ENCODE peak calls at places on chromosomes 5 and 9, in five cellular contexts. J is neural progenitor cell, O is body of pancreas, U is GM12878, Z is GM23338. D is an unnamed sample. For H3K4me1 and H3K27me3, the result is how much of the 10 kb centered on the place peaks cover.

GRCh38 chr9:129428890-129429577 is 191.9 kb downstream of the C9orf50 start:
- DNase-seq in U (no peak), Z (no peak), J (no peak), O (no peak), D (no peak)

GRCh38 chr5:107705390-107706014 is 34.8 kb upstream of the EFNA5 start:
- DNase-seq in Z (no peak), U (no peak), J (no peak), O (no peak), D (no peak)

GRCh38 chr5:168529361-168530234 is 493 bp downstream of the FBLL1 start:
- DNase-seq in Z (peak), U (no peak), J (peak), O (no peak), D (no peak)

GRCh38 chr5:33781286-33781685 is 110.5 kb downstream of the ADAMTS12 start:
- DNase-seq in O (peak), Z (no peak), U (no peak), J (peak), D (no peak)

GRCh38 chr5:179762781-179763176 is 30.2 kb downstream of the MAML1 start:
- DNase-seq in U (no peak), Z (no peak), O (no peak), J (no peak), D (no peak)

GRCh38 chr9:94916956-94917355 is 190.5 kb downstream of the AOPEP start:
- DNase-seq in Z (no peak), J (no peak), U (no peak), O (no peak), D (no peak)

GRCh38 chr5:128876848-128877387 is 88.4 kb upstream of the SLC27A6 start:
- DNase-seq in J (no peak), O (no peak), U (no peak), Z (peak), D (no peak)

GRCh38 chr9:123003467-123003866 is 30.0 kb upstream of the GPR21 start:
- DNase-seq in Z (no peak), U (no peak), O (no peak), J (no peak), D (no peak)

GRCh38 chr9:5866276-5866675 is 24.4 kb upstream of the MLANA start:
- DNase-seq in U (no peak), Z (no peak), J (no peak), O (no peak), D (no peak)

GRCh38 chr9:22383720-22384119 is 62.9 kb upstream of the DMRTA1 start:
- DNase-seq in U (no peak), Z (peak), O (no peak), J (peak), D (no peak)

GRCh38 chr9:93683331-93684134 is 107.1 kb downstream of the PHF2 start:
- DNase-seq in J (no peak), U (no peak), O (no peak), Z (no peak), D (peak)

GRCh38 chr9:114223564-114224246 is 68.4 kb downstream of the COL27A1 start:
- DNase-seq in Z (no peak), J (no peak), U (no peak), O (peak), D (no peak)

GRCh38 chr5:79573983-79574890 is 38.0 kb upstream of the TENT2 start:
- DNase-seq in U (no peak), O (no peak), Z (no peak), J (no peak), D (no peak)

GRCh38 chr5:96838483-96839395 is 31.0 kb upstream of the ERAP1 start:
- DNase-seq in Z (no peak), J (no peak), O (no peak), U (no peak), D (peak)

GRCh38 chr5:127934791-127935256 is 148.7 kb upstream of the SLC12A2 start:
- DNase-seq in O (peak), Z (peak), J (peak), U (no peak), D (no peak)

GRCh38 chr5:145562931-145563330 is 272.2 kb downstream of the PRELID2 start:
- DNase-seq in J (no peak), Z (no peak), O (no peak), U (no peak), D (no peak)

GRCh38 chr5:10600629-10601245 is 36.9 kb downstream of the ANKRD33B start:
- DNase-seq in Z (no peak), U (no peak), O (no peak), J (no peak), D (no peak)

GRCh38 chr5:10599113-10599512 is 35.2 kb downstream of the ANKRD33B start:
- DNase-seq in J (no peak), U (no peak), Z (no peak), O (no peak), D (no peak)

GRCh38 chr5:10602031-10602806 is 38.3 kb downstream of the ANKRD33B start:
- DNase-seq in O (peak), U (no peak), Z (no peak), J (no peak), D (no peak)

GRCh38 chr5:10601246-10602030 is 37.6 kb downstream of the ANKRD33B start:
- DNase-seq in O (peak), U (no peak), Z (no peak), J (no peak), D (peak)

DNA sequence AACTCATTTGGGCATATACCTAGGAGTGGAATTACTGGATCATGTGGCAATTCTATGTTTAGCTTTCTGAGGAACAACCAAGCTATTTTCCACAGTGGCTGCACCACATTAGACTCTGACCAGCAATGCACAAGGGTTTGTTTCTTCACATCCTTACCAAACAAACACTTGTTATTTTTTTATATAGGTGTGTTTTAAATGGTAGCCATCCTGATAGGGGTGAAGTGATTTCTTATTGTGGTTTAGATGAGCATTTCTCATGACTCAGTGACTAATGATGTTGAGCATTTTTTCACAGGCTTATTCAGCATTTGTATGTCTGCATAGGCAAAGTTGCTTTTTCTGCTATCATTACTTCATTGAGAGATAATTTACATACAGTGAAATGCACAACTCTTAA is 36.0 kb downstream of the ANKRD33B start:
- DNase-seq in Z (no peak), O (no peak), J (no peak), U (no peak), D (no peak)
- H3K4me1 ChIP-seq in Z (under half), O (under half), J (under half), U (half or more), D (under half)

DNA sequence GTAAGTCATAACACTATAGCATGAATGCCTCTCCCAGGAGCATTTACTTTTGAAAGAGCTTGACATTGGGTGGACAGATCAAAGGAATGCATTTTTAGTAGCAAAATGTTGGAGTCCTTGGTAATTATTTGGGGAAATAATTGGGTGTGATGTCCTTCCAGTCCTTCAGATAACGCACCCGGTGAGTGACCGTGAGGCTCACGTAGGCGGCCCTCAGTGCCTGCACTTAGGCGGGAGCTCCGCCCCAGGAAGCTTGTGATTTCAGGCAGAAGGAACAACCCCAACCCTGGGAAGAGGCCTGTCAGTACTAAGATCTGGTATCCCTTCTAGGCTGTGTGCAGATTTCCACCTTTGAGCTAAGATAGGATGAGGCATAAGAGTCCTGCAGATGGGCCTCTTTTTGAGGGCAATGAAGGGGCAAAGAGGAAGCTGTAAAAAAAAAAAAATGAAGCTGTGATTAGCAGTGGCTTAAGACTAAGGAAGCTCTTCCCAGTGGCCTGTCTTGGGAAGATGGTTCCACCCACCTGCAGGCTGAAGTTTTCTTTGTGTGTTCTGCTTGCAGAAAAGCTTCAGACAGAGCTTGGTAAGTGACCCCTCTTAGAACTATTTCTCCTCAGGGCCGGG is 14.9 kb downstream of the BTNL9 start:
- DNase-seq in O (no peak), J (peak), U (no peak), Z (no peak), D (no peak)
- H3K27me3 ChIP-seq in O (under half), J (half or more), U (under half), Z (half or more), D (half or more)

GRCh38 chr5:65041296-65042158 is 272.8 kb downstream of the CWC27 start:
- DNase-seq in U (no peak), J (no peak), Z (no peak), O (no peak), D (no peak)
- H3K4me1 ChIP-seq in U (under half), J (under half), Z (under half), O (under half), D (under half)

GRCh38 chr9:71331603-71332002 is 210.2 kb upstream of the TRPM3 start:
- DNase-seq in U (no peak), O (no peak), Z (no peak), J (no peak), D (no peak)

GRCh38 chr9:71333311-71333710 is 211.9 kb upstream of the TRPM3 start:
- DNase-seq in U (no peak), O (no peak), J (no peak), Z (peak), D (no peak)
- H3K27me3 ChIP-seq in U (under half), O (under half), J (under half), Z (under half), D (under half)

GRCh38 chr9:104905931-104906330 is 22.0 kb downstream of the ABCA1 start:
- DNase-seq in J (no peak), Z (no peak), U (no peak), O (no peak), D (no peak)

GRCh38 chr9:104906441-104907277 is 21.3 kb downstream of the ABCA1 start:
- DNase-seq in Z (no peak), O (peak), J (no peak), U (no peak), D (no peak)

GRCh38 chr9:104903609-104904008 is 24.3 kb downstream of the ABCA1 start:
- DNase-seq in Z (no peak), O (no peak), J (no peak), U (no peak), D (no peak)

GRCh38 chr9:104907278-104907951 is 20.5 kb downstream of the ABCA1 start:
- DNase-seq in Z (no peak), U (no peak), J (no peak), O (no peak), D (no peak)

GRCh38 chr9:104905153-104905901 is 22.6 kb downstream of the ABCA1 start:
- DNase-seq in Z (no peak), J (no peak), O (no peak), U (no peak), D (no peak)
- H3K4me1 ChIP-seq in Z (under half), J (under half), O (under half), U (under half), D (half or more)

GRCh38 chr5:122471031-122471751 is 159.2 kb downstream of the SNCAIP start:
- DNase-seq in Z (peak), J (peak), O (no peak), U (no peak), D (no peak)

GRCh38 chr5:122471752-122472061 is 159.7 kb downstream of the SNCAIP start:
- DNase-seq in U (no peak), J (no peak), O (no peak), Z (no peak), D (no peak)

GRCh38 chr5:122473138-122473843 is 161.3 kb downstream of the SNCAIP start:
- DNase-seq in J (no peak), Z (no peak), O (no peak), U (no peak), D (no peak)

GRCh38 chr5:122470365-122470764 is 158.3 kb downstream of the SNCAIP start:
- DNase-seq in Z (no peak), J (no peak), O (no peak), U (no peak), D (no peak)

DNA sequence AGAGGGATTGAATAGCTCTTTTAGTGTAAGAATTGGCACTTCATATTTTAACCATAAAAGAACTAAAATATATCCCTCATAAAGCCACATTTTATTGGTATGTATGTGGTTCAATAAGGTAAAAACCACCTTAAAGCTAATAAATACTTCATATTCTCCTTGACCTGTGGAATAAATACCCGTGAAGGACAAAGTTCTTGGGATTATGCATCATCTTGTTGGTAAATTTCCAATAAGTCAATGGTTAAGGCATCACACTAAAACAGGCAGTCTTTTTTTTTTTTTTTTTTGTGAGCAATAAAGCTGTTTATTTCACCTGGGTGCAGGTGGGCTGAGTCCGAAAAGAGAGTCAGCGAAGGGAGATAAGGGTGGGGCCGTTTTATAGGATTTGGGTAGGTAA is 161.9 kb downstream of the SNCAIP start:
- DNase-seq in U (no peak), O (no peak), Z (no peak), J (no peak), D (no peak)
- H3K27me3 ChIP-seq in U (under half), O (under half), Z (under half), J (under half), D (under half)

GRCh38 chr5:177383181-177383580 is 1.1 kb upstream of the SLC34A1 start:
- DNase-seq in U (no peak), J (no peak), O (no peak), Z (no peak), D (no peak)
- H3K4me1 ChIP-seq in U (under half), J (under half), O (under half), Z (under half), D (under half)

GRCh38 chr9:13928988-13929387 is 385.0 kb downstream of the NFIB start:
- DNase-seq in J (no peak), U (no peak), O (no peak), Z (no peak), D (no peak)
- H3K27me3 ChIP-seq in J (under half), U (under half), O (under half), Z (under half), D (under half)